ENCODE peak calls at places on chromosomes 6 and 20, in six cellular contexts. D, O, C, L, A and X are unnamed samples.

GRCh38 chr20:49590163-49591017 is 22.5 kb upstream of the PTGIS start:
- DNase-seq in D (no peak), C (no peak), A (no peak), L (no peak), O (no peak), X (no peak)

GRCh38 chr20:62816879-62817873 is at the start of gene COL9A3:
- DNase-seq in C (peak), L (no peak), O (no peak), A (no peak), D (no peak), X (peak)

GRCh38 chr6:161023316-161023715 is 31.7 kb downstream of the MAP3K4 start:
- DNase-seq in A (no peak), D (no peak), C (no peak), L (no peak), O (no peak), X (no peak)

GRCh38 chr20:1083431-1084080 is 34.8 kb upstream of the PSMF1 start:
- DNase-seq in C (no peak), O (no peak), D (no peak), A (no peak), L (no peak), X (no peak)

GRCh38 chr6:151275566-151275965 is 35.8 kb downstream of the AKAP12 start:
- DNase-seq in D (no peak), A (no peak), L (no peak), O (no peak), C (no peak), X (no peak)

GRCh38 chr6:119148102-119148824 is 69.8 kb upstream of the FAM184A start:
- DNase-seq in O (no peak), L (no peak), D (peak), A (peak), C (no peak), X (no peak)

GRCh38 chr6:36546958-36547645 is at the start of gene STK38:
- DNase-seq in C (peak), L (peak), A (peak), D (peak), O (peak), X (peak)

GRCh38 chr20:43925215-43925614 is 10.6 kb downstream of the TOX2 start:
- DNase-seq in A (no peak), L (peak), C (no peak), D (no peak), O (no peak), X (no peak)

GRCh38 chr6:114007451-114007953 is 36.6 kb upstream of the HDAC2 start:
- DNase-seq in A (no peak), D (no peak), O (no peak), C (no peak), L (no peak), X (peak)

GRCh38 chr6:51350308-51350904 is 531.7 kb downstream of the TFAP2B start:
- DNase-seq in L (no peak), A (no peak), C (no peak), D (peak), O (no peak), X (no peak)

GRCh38 chr20:59646487-59646886 is 42.1 kb downstream of the PHACTR3 start:
- DNase-seq in A (no peak), D (no peak), C (peak), O (no peak), L (no peak), X (peak)

GRCh38 chr6:25329982-25330381 is 50.8 kb downstream of the CARMIL1 start:
- DNase-seq in L (no peak), O (no peak), A (no peak), C (no peak), D (no peak), X (no peak)

GRCh38 chr20:4099905-4100675 is 84.7 kb upstream of the RNF24 start:
- DNase-seq in L (no peak), C (no peak), D (peak), A (no peak), O (no peak), X (no peak)

GRCh38 chr6:138382498-138383265 is 5.0 kb downstream of the SMIM28 start:
- DNase-seq in D (no peak), C (peak), L (no peak), A (no peak), O (no peak), X (peak)

GRCh38 chr6:56820060-56820459 is 134.8 kb upstream of the BEND6 start:
- DNase-seq in O (no peak), C (no peak), A (no peak), D (no peak), L (no peak), X (no peak)

GRCh38 chr6:3455490-3456394 is 1.1 kb downstream of the SLC22A23 start:
- DNase-seq in D (no peak), O (no peak), L (peak), C (peak), A (no peak), X (peak)

GRCh38 chr20:32893878-32894483 is 35.3 kb downstream of the EFCAB8 start:
- DNase-seq in D (peak), C (peak), A (no peak), O (no peak), L (no peak), X (peak)

GRCh38 chr6:152948150-152948768 is 34.6 kb downstream of the FBXO5 start:
- DNase-seq in C (no peak), O (no peak), L (no peak), D (peak), A (no peak), X (no peak)

GRCh38 chr6:145206247-145206907 is 528.9 kb downstream of the EPM2A start:
- DNase-seq in A (no peak), C (no peak), O (no peak), L (no peak), D (peak), X (peak)

GRCh38 chr6:154478691-154479090 is 31.8 kb downstream of the CNKSR3 start:
- DNase-seq in O (no peak), D (no peak), C (no peak), L (no peak), A (no peak), X (no peak)

GRCh38 chr6:31114970-31115849 is 610 bp downstream of the PSORS1C1 start:
- DNase-seq in L (peak), C (no peak), A (peak), O (no peak), D (peak), X (no peak)

GRCh38 chr6:16766043-16766521 is 4.8 kb upstream of the ATXN1 start:
- DNase-seq in C (no peak), L (no peak), D (peak), A (peak), O (no peak), X (no peak)

GRCh38 chr20:33299111-33299603 is 16.1 kb downstream of the BPIFB1 start:
- DNase-seq in C (peak), L (peak), D (peak), A (no peak), O (peak), X (peak)

GRCh38 chr6:76683985-76684384 is 611.5 kb upstream of the IMPG1 start:
- DNase-seq in A (no peak), C (no peak), O (no peak), D (no peak), L (no peak), X (peak)

GRCh38 chr6:25302677-25303128 is 23.5 kb downstream of the CARMIL1 start:
- DNase-seq in D (peak), O (no peak), L (no peak), A (no peak), C (no peak), X (peak)

GRCh38 chr20:58709703-58710039 is 17.1 kb downstream of the NPEPL1 start:
- DNase-seq in A (no peak), C (no peak), L (no peak), D (no peak), O (no peak), X (peak)

GRCh38 chr6:143060354-143060805 is 309 bp upstream of the AIG1 start:
- DNase-seq in D (peak), A (peak), C (peak), L (peak), O (peak), X (peak)

GRCh38 chr6:131381694-131382093 is 191.3 kb upstream of the ARG1 start:
- DNase-seq in L (no peak), D (no peak), A (no peak), C (no peak), O (no peak), X (no peak)

GRCh38 chr6:16654703-16655102 is 106.6 kb downstream of the ATXN1 start:
- DNase-seq in A (no peak), L (no peak), C (no peak), D (no peak), O (peak), X (no peak)

GRCh38 chr20:3815703-3816315 is 4.5 kb upstream of the AP5S1 start:
- DNase-seq in C (no peak), D (no peak), L (peak), A (no peak), O (no peak), X (no peak)

GRCh38 chr6:170345662-170346061 is 39.1 kb downstream of the FAM120B start:
- DNase-seq in L (no peak), O (no peak), A (no peak), D (peak), C (no peak), X (no peak)

GRCh38 chr6:44084231-44085014 is 42.8 kb downstream of the MRPL14 start:
- DNase-seq in D (peak), L (no peak), A (no peak), C (peak), O (no peak), X (no peak)

GRCh38 chr20:5181492-5181891 is 54.7 kb downstream of the CDS2 start:
- DNase-seq in A (no peak), O (no peak), L (no peak), C (no peak), D (no peak), X (no peak)

GRCh38 chr6:1007159-1007558 is 304.7 kb upstream of the FOXQ1 start:
- DNase-seq in D (no peak), C (no peak), A (no peak), O (no peak), L (no peak), X (no peak)

GRCh38 chr6:25202505-25202904 is 76.7 kb upstream of the CARMIL1 start:
- DNase-seq in D (peak), O (no peak), A (no peak), C (no peak), L (no peak), X (no peak)